ENCODE peak calls at places on chromosomes 5 and 9, in nine cellular contexts. One of them, this sample, is unnamed.

GRCh38 chr5:75192264-75192663 is 44.4 kb downstream of the ANKRD31 start:
- DNase-seq in NCI-H2171 treated with DMSO at 0.1 percent for 48 hours: no peak
- DNase-seq in NCI-H1930: no peak
- DNase-seq in body of pancreas: no peak
- DNase-seq in EL: no peak
- DNase-seq in OCI-M1: no peak
- DNase-seq in activated T-helper 9 cell treated with anti-CD3 and anti-CD28 coated beads, Interleukin-2, amount 50 U/mL, for 16 hours: no peak
- DNase-seq in fibroblast of the aortic adventitia: no peak
- DNase-seq in transverse colon: no peak
- DNase-seq in this sample: no peak

GRCh38 chr5:66896207-66896606 is 300.0 kb downstream of the MAST4 start:
- DNase-seq in OCI-M1: peak; percentile 96
- DNase-seq in EL: no peak
- DNase-seq in transverse colon: no peak
- DNase-seq in activated T-helper 9 cell treated with anti-CD3 and anti-CD28 coated beads, Interleukin-2, amount 50 U/mL, for 16 hours: no peak
- DNase-seq in NCI-H1930: no peak
- DNase-seq in NCI-H2171 treated with DMSO at 0.1 percent for 48 hours: no peak
- DNase-seq in fibroblast of the aortic adventitia: peak; percentile 48
- DNase-seq in body of pancreas: no peak
- DNase-seq in this sample: no peak

GRCh38 chr5:38888023-38888422 is 42.2 kb downstream of the OSMR start:
- DNase-seq in NCI-H2171 treated with DMSO at 0.1 percent for 48 hours: no peak
- DNase-seq in fibroblast of the aortic adventitia: no peak
- DNase-seq in OCI-M1: peak; percentile 25
- DNase-seq in NCI-H1930: no peak
- DNase-seq in body of pancreas: no peak
- DNase-seq in transverse colon: no peak
- DNase-seq in activated T-helper 9 cell treated with anti-CD3 and anti-CD28 coated beads, Interleukin-2, amount 50 U/mL, for 16 hours: no peak
- DNase-seq in EL: no peak
- DNase-seq in this sample: no peak

GRCh38 chr5:62206150-62206829 is 99.7 kb upstream of the KIF2A start:
- DNase-seq in NCI-H1930: no peak
- DNase-seq in fibroblast of the aortic adventitia: no peak
- DNase-seq in transverse colon: no peak
- DNase-seq in body of pancreas: no peak
- DNase-seq in activated T-helper 9 cell treated with anti-CD3 and anti-CD28 coated beads, Interleukin-2, amount 50 U/mL, for 16 hours: no peak
- DNase-seq in EL: peak; percentile 25
- DNase-seq in OCI-M1: peak; percentile 71
- DNase-seq in NCI-H2171 treated with DMSO at 0.1 percent for 48 hours: no peak
- DNase-seq in this sample: peak; percentile 5

GRCh38 chr5:178121450-178122276 is 8.3 kb downstream of the N4BP3 start:
- DNase-seq in NCI-H1930: no peak
- DNase-seq in body of pancreas: peak; percentile 9
- DNase-seq in OCI-M1: no peak
- DNase-seq in activated T-helper 9 cell treated with anti-CD3 and anti-CD28 coated beads, Interleukin-2, amount 50 U/mL, for 16 hours: no peak
- DNase-seq in NCI-H2171 treated with DMSO at 0.1 percent for 48 hours: no peak
- DNase-seq in fibroblast of the aortic adventitia: peak; percentile 14
- DNase-seq in transverse colon: no peak
- DNase-seq in EL: no peak
- DNase-seq in this sample: peak; percentile 28

GRCh38 chr9:85741875-85742629 is at the start of gene AGTPBP1:
- DNase-seq in fibroblast of the aortic adventitia: peak; percentile 83
- DNase-seq in NCI-H2171 treated with DMSO at 0.1 percent for 48 hours: peak; percentile 92
- DNase-seq in activated T-helper 9 cell treated with anti-CD3 and anti-CD28 coated beads, Interleukin-2, amount 50 U/mL, for 16 hours: peak; percentile 96
- DNase-seq in NCI-H1930: peak; percentile 77
- DNase-seq in EL: peak; percentile 92
- DNase-seq in body of pancreas: peak; percentile 97
- DNase-seq in transverse colon: peak; percentile 97
- DNase-seq in OCI-M1: peak; percentile 92
- DNase-seq in this sample: peak; percentile 85

GRCh38 chr5:150763023-150763793 is 4.4 kb upstream of the DCTN4 start:
- DNase-seq in EL: peak; percentile 58
- DNase-seq in activated T-helper 9 cell treated with anti-CD3 and anti-CD28 coated beads, Interleukin-2, amount 50 U/mL, for 16 hours: no peak
- DNase-seq in NCI-H1930: no peak
- DNase-seq in OCI-M1: peak; percentile 98
- DNase-seq in fibroblast of the aortic adventitia: peak; percentile 92
- DNase-seq in body of pancreas: peak; percentile 76
- DNase-seq in NCI-H2171 treated with DMSO at 0.1 percent for 48 hours: no peak
- DNase-seq in transverse colon: peak; percentile 35
- DNase-seq in this sample: peak; percentile 98

GRCh38 chr9:112849363-112849922 is 41.2 kb downstream of the SLC46A2 start:
- DNase-seq in body of pancreas: no peak
- DNase-seq in OCI-M1: no peak
- DNase-seq in transverse colon: no peak
- DNase-seq in NCI-H2171 treated with DMSO at 0.1 percent for 48 hours: no peak
- DNase-seq in activated T-helper 9 cell treated with anti-CD3 and anti-CD28 coated beads, Interleukin-2, amount 50 U/mL, for 16 hours: no peak
- DNase-seq in fibroblast of the aortic adventitia: no peak
- DNase-seq in EL: no peak
- DNase-seq in NCI-H1930: no peak
- DNase-seq in this sample: no peak

GRCh38 chr5:112366987-112367386 is 52.1 kb downstream of the EPB41L4A start:
- DNase-seq in body of pancreas: no peak
- DNase-seq in fibroblast of the aortic adventitia: no peak
- DNase-seq in transverse colon: no peak
- DNase-seq in EL: no peak
- DNase-seq in activated T-helper 9 cell treated with anti-CD3 and anti-CD28 coated beads, Interleukin-2, amount 50 U/mL, for 16 hours: no peak
- DNase-seq in OCI-M1: peak; percentile 67
- DNase-seq in NCI-H1930: no peak
- DNase-seq in NCI-H2171 treated with DMSO at 0.1 percent for 48 hours: no peak
- DNase-seq in this sample: no peak

GRCh38 chr5:135266975-135267374 is 132.1 kb downstream of the MACROH2A1 start:
- DNase-seq in EL: peak; percentile 40
- DNase-seq in body of pancreas: no peak
- DNase-seq in fibroblast of the aortic adventitia: peak; percentile 26
- DNase-seq in NCI-H2171 treated with DMSO at 0.1 percent for 48 hours: no peak
- DNase-seq in transverse colon: no peak
- DNase-seq in NCI-H1930: no peak
- DNase-seq in activated T-helper 9 cell treated with anti-CD3 and anti-CD28 coated beads, Interleukin-2, amount 50 U/mL, for 16 hours: no peak
- DNase-seq in OCI-M1: no peak
- DNase-seq in this sample: peak; percentile 39

This sample was measured in fibroblast of mammary gland.